ENCODE peak calls at places on chromosome 19, in nine cellular contexts. S, R, T, G, Q, Z, E, W and J are unnamed samples.

GRCh38 chr19:20928371-20928770 is 5.3 kb downstream of the ZNF85 start:
- DNase-seq in T (no peak), Q (no peak), S (no peak), Z (no peak), E (no peak), R (no peak), G (no peak), W (no peak), J (no peak)

GRCh38 chr19:40723661-40724254 is 6.8 kb downstream of the ITPKC start:
- DNase-seq in Z (no peak), G (no peak), Q (no peak), T (no peak), E (no peak), W (no peak), S (no peak), R (no peak), J (no peak)

GRCh38 chr19:10769533-10770491 is 51.9 kb downstream of the DNM2 start:
- DNase-seq in W (no peak), Q (peak; percentile 72), Z (peak; percentile 84), S (no peak), E (no peak), G (peak; percentile 66), T (no peak), R (no peak), J (peak; percentile 76)

GRCh38 chr19:58455306-58455705 is 3.9 kb downstream of the ZNF324B start:
- DNase-seq in Z (no peak), W (no peak), E (no peak), Q (no peak), S (no peak), R (no peak), G (no peak), T (no peak), J (no peak)

GRCh38 chr19:39481229-39481545 is 549 bp downstream of the TIMM50 start:
- DNase-seq in E (no peak), G (no peak), W (no peak), Q (no peak), R (no peak), S (no peak), T (no peak), Z (no peak), J (no peak)

GRCh38 chr19:2043864-2044708 is 7.0 kb downstream of the MKNK2 start:
- DNase-seq in S (no peak), T (no peak), Q (no peak), W (no peak), R (no peak), E (no peak), G (no peak), Z (no peak), J (no peak)

GRCh38 chr19:29812881-29813275 is 1.1 kb downstream of the CCNE1 start:
- DNase-seq in W (no peak), S (no peak), Z (no peak), E (no peak), T (no peak), G (no peak), R (no peak), Q (no peak), J (no peak)

GRCh38 chr19:18542936-18543813 is at the start of gene FKBP8:
- DNase-seq in Z (peak; percentile 94), T (peak; percentile 96), S (peak; percentile 72), W (peak; percentile 91), R (peak; percentile 86), Q (peak; percentile 92), E (peak; percentile 65), G (peak; percentile 96), J (peak; percentile 86)

GRCh38 chr19:37114001-37114400 is 35.8 kb downstream of the ZNF420 start:
- DNase-seq in T (no peak), Z (no peak), W (no peak), G (no peak), R (no peak), S (no peak), Q (no peak), E (no peak), J (no peak)

GRCh38 chr19:35005256-35005977 is 5.3 kb downstream of the GRAMD1A start:
- DNase-seq in E (no peak), W (no peak), G (no peak), T (no peak), S (no peak), Q (no peak), Z (no peak), R (no peak), J (no peak)

GRCh38 chr19:926595-927043 is 784 bp downstream of the ARID3A start:
- DNase-seq in W (peak; percentile 42), G (peak; percentile 61), E (no peak), S (no peak), Z (peak; percentile 18), T (peak; percentile 77), Q (no peak), R (no peak), J (peak; percentile 29)

GRCh38 chr19:33416307-33417215 is 43.1 kb downstream of the CEBPG start:
- DNase-seq in Z (no peak), R (peak; percentile 29), T (peak; percentile 73), W (peak; percentile 74), S (no peak), E (peak; percentile 52), Q (peak; percentile 93), G (peak; percentile 57), J (peak; percentile 66)

GRCh38 chr19:1624458-1624857 is 19.2 kb upstream of the UQCR11 start:
- DNase-seq in W (no peak), T (peak; percentile 65), R (no peak), E (no peak), Z (peak; percentile 30), G (peak; percentile 50), S (no peak), Q (peak; percentile 83), J (peak; percentile 12)

GRCh38 chr19:56868446-56868845 is 27.9 kb upstream of the PEG3 start:
- DNase-seq in W (no peak), S (no peak), Z (no peak), T (no peak), G (no peak), Q (no peak), E (no peak), R (no peak), J (no peak)

GRCh38 chr19:17348700-17349099 is 11.3 kb downstream of the GTPBP3 start:
- DNase-seq in S (no peak), R (peak; percentile 58), G (peak; percentile 77), Q (peak; percentile 95), E (no peak), Z (no peak), T (no peak), W (no peak), J (peak; percentile 73)

GRCh38 chr19:54190942-54191670 is at the start of gene TSEN34:
- DNase-seq in T (peak; percentile 89), E (peak; percentile 62), S (peak; percentile 42), Z (peak; percentile 85), Q (peak; percentile 92), W (no peak), R (peak; percentile 88), G (peak; percentile 90), J (peak; percentile 86)

GRCh38 chr19:53868892-53869804 is 1.5 kb downstream of the MYADM start:
- DNase-seq in E (peak; percentile 74), R (no peak), W (peak; percentile 86), S (peak; percentile 78), T (peak; percentile 85), Z (peak; percentile 47), G (peak; percentile 92), Q (peak; percentile 97), J (peak; percentile 85)

GRCh38 chr19:34733266-34733825 is 697 bp upstream of the ZNF181 start:
- DNase-seq in E (peak; percentile 45), T (no peak), S (no peak), R (no peak), W (no peak), G (no peak), Z (no peak), Q (peak; percentile 75), J (no peak)

GRCh38 chr19:48950159-48950558 is 4.5 kb upstream of the BAX start:
- DNase-seq in R (no peak), G (no peak), Q (no peak), T (no peak), S (no peak), Z (no peak), E (no peak), W (no peak), J (no peak)

GRCh38 chr19:3783660-3784584 is 2.3 kb downstream of the MATK start:
- DNase-seq in T (peak; percentile 58), Q (peak; percentile 70), Z (no peak), E (no peak), S (no peak), R (no peak), W (peak; percentile 49), G (no peak), J (no peak)

GRCh38 chr19:55370305-55370988 is at the start of gene IL11:
- DNase-seq in E (no peak), Z (no peak), W (peak; percentile 69), Q (peak; percentile 94), T (no peak), S (no peak), G (no peak), R (no peak), J (peak; percentile 87)